ENCODE peak calls at places on chromosome 17, in nine cellular contexts. F, T, C, V, U, G, Q, K and M are unnamed samples.

GRCh38 chr17:59165933-59166342 is 10.4 kb downstream of the PRR11 start:
- DNase-seq in C (no peak), T (peak), K (peak), U (no peak), F (no peak), Q (peak), G (no peak), V (no peak), M (no peak)

GRCh38 chr17:29949708-29950107 is 8.3 kb downstream of the EFCAB5 start:
- DNase-seq in K (no peak), Q (no peak), F (no peak), C (no peak), T (no peak), G (no peak), U (no peak), V (no peak), M (no peak)

GRCh38 chr17:7380855-7381683 is at the start of gene TNK1:
- DNase-seq in T (no peak), F (peak), K (no peak), C (no peak), U (peak), G (no peak), V (peak), Q (no peak), M (peak)

GRCh38 chr17:29390856-29391631 is 881 bp downstream of the TAOK1 start:
- DNase-seq in V (peak), U (peak), K (peak), C (no peak), G (no peak), F (no peak), T (peak), Q (peak), M (no peak)

GRCh38 chr17:32503251-32504165 is 16.7 kb downstream of the CDK5R1 start:
- DNase-seq in G (no peak), U (no peak), V (no peak), K (peak), T (no peak), F (no peak), C (no peak), Q (no peak), M (no peak)

GRCh38 chr17:14068542-14069250 is 608 bp upstream of the COX10 start:
- DNase-seq in C (no peak), K (no peak), T (no peak), Q (no peak), U (no peak), F (no peak), G (no peak), V (no peak), M (no peak)

GRCh38 chr17:83149761-83150251 is 70.4 kb downstream of the METRNL start:
- DNase-seq in C (no peak), U (no peak), K (no peak), G (no peak), Q (no peak), T (no peak), V (no peak), F (no peak), M (peak)

GRCh38 chr17:3982541-3983017 is 18.3 kb upstream of the ATP2A3 start:
- DNase-seq in Q (no peak), K (no peak), F (peak), T (no peak), U (no peak), V (no peak), C (no peak), G (no peak), M (no peak)

GRCh38 chr17:18224053-18224427 is 1.4 kb upstream of the LLGL1 start:
- DNase-seq in K (no peak), U (no peak), V (no peak), T (no peak), Q (no peak), G (no peak), F (no peak), C (no peak), M (no peak)

GRCh38 chr17:5492970-5493369 is 6.6 kb downstream of the MIS12 start:
- DNase-seq in Q (no peak), U (no peak), K (no peak), C (no peak), G (no peak), T (no peak), F (no peak), V (no peak), M (no peak)

GRCh38 chr17:47879028-47879585 is 16.9 kb upstream of the SP2 start:
- DNase-seq in U (no peak), G (no peak), K (no peak), Q (no peak), F (no peak), C (no peak), V (no peak), T (no peak), M (no peak)

GRCh38 chr17:32777922-32778321 is 99.0 kb downstream of the MYO1D start:
- DNase-seq in T (no peak), Q (no peak), V (no peak), U (no peak), C (no peak), K (no peak), F (no peak), G (no peak), M (no peak)

GRCh38 chr17:46853896-46854444 is 2.6 kb downstream of the WNT9B start:
- DNase-seq in C (no peak), K (no peak), G (no peak), Q (no peak), U (no peak), V (no peak), T (no peak), F (no peak), M (no peak)

GRCh38 chr17:59547131-59547915 is 18.1 kb upstream of the DHX40 start:
- DNase-seq in V (no peak), Q (no peak), C (no peak), U (no peak), K (peak), T (no peak), F (no peak), G (no peak), M (no peak)

GRCh38 chr17:64209356-64209941 is 53.6 kb downstream of the TEX2 start:
- DNase-seq in F (no peak), V (no peak), C (no peak), K (no peak), T (no peak), U (no peak), G (no peak), Q (no peak), M (no peak)

GRCh38 chr17:72471296-72471695 is 350.5 kb downstream of the SOX9 start:
- DNase-seq in F (no peak), K (no peak), V (no peak), U (no peak), T (no peak), Q (no peak), C (no peak), G (no peak), M (no peak)

GRCh38 chr17:4270746-4271145 is 7.0 kb upstream of the ANKFY1 start:
- DNase-seq in G (no peak), T (no peak), V (no peak), K (no peak), F (no peak), Q (no peak), C (no peak), U (no peak), M (no peak)

GRCh38 chr17:2295575-2295974 is 8.0 kb downstream of the SMG6 start:
- DNase-seq in C (no peak), F (no peak), Q (no peak), G (no peak), T (no peak), U (no peak), K (no peak), V (no peak), M (no peak)

GRCh38 chr17:42458497-42459255 is at the start of gene ATP6V0A1:
- DNase-seq in Q (peak), U (peak), K (peak), C (peak), T (peak), F (peak), G (peak), V (peak), M (peak)

GRCh38 chr17:66661411-66661843 is 173.5 kb upstream of the CACNG5 start:
- DNase-seq in G (no peak), Q (no peak), F (no peak), V (no peak), K (peak), U (no peak), C (peak), T (peak), M (peak)

GRCh38 chr17:68133370-68134045 is 98.0 kb downstream of the KPNA2 start:
- DNase-seq in T (no peak), F (no peak), Q (no peak), K (no peak), V (no peak), C (peak), U (no peak), G (no peak), M (no peak)
- TF ChIP-seq CTCF in T (no peak), F (no peak), Q (no peak), K (no peak), V (no peak), C (no peak), U (no peak), G (no peak), M (no peak)

GRCh38 chr17:50845260-50846147 is 10.1 kb downstream of the WFIKKN2 start:
- DNase-seq in G (no peak), F (no peak), K (no peak), Q (no peak), U (no peak), C (no peak), V (peak), T (no peak), M (no peak)
- H3K27ac ChIP-seq in G (no peak), F (no peak), K (no peak), Q (peak), U (no peak), C (no peak), V (peak), T (peak), M (peak)

DNA sequence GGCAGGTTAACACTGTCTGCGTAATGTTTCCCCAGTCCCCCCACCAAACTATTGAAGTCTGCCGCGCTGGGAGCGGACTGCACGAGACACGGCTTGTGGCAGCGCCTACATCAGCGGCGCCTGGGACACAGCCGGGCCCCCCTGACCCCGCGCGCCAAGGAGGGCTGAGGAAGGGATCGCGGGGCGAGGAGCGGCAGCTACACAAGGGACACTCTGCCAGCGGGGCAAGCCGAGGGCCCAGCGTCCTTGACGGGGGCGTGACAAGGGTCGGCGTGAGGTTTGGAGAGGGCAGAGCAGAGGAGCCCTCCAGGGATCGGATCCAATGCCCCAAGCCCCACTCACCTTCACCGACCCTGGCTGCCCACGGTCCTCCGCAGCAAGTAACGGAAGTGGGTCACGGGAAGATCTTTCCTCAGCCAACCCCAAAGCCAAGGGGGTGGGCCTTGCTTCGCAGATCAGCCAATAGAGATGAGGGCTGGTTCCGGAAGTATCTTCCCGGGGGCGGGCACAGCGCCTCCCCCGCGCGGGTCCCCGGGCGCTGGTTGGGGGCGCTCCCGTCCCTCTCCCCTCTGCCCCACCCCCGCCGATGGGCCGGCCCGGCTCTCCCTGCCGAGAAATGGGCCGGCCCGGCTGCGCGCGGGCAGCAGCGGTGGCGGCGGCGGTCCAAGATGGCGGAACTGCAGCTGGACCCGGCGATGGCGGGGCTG is at the start of the genes ATP5PD and KCTD2:
- DNase-seq in U (peak), K (peak), T (peak), C (peak), G (peak), F (peak), Q (peak), V (peak), M (peak)
- H3K4me3 ChIP-seq in U (peak), K (peak), T (peak), C (peak), G (peak), F (peak), Q (peak), V (peak), M (peak)

GRCh38 chr17:35243459-35244204 is 760 bp downstream of the SLFN5 start:
- DNase-seq in F (peak), Q (no peak), U (peak), G (peak), K (peak), V (peak), C (no peak), T (peak), M (peak)

GRCh38 chr17:35241520-35241919 is 1.4 kb upstream of the SLFN5 start:
- DNase-seq in F (no peak), C (no peak), Q (no peak), U (peak), T (no peak), V (no peak), K (no peak), G (no peak), M (no peak)

GRCh38 chr17:35244345-35245195 is 1.7 kb downstream of the SLFN5 start:
- DNase-seq in F (peak), V (peak), U (peak), Q (no peak), K (peak), G (peak), C (no peak), T (peak), M (no peak)

GRCh38 chr17:35242158-35242804 is 591 bp upstream of the SLFN5 start:
- DNase-seq in K (peak), Q (peak), U (peak), G (peak), C (no peak), F (peak), V (peak), T (peak), M (peak)

DNA sequence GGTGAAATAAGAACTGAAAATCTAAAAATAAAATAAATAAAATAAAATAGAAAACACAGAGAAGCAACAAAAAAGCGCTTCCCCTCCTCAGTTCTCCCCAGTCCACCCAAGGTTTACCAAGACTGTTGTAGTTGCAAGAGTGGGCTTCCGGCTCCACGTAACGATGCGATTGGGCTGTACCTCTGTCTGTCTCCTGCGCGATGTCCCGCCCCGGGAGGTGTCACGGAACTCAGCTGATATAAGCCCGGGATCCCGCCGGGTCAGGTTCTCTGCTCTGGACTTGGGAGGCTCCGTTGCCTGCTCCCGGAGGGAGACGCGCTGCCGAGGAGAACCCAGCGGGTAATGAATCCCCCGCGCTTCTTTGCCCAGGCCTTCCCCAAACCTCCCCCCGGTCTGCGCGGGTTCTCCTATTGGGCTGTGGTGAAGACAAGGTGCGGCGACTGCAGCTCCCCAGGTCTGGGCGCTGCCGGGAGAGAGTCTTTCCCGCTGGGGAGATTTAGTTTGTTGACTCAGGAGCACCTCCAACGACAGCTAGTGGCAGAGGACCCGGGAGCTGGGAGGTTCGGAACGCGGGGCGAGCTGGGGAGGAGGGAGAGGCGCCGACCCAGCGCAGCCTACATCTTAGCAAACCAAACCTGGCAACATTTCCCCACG is at the start of gene SLFN5:
- DNase-seq in K (peak), G (peak), C (peak), Q (peak), F (peak), U (peak), T (peak), V (peak), M (peak)
- TF ChIP-seq CTCF in K (no peak), G (no peak), C (no peak), Q (no peak), F (no peak), U (no peak), T (no peak), V (no peak), M (no peak)

GRCh38 chr17:62627219-62627903 is at the start of gene MRC2:
- DNase-seq in K (peak), F (peak), Q (peak), T (peak), C (peak), G (no peak), V (peak), U (peak), M (peak)
- H3K27ac ChIP-seq in K (peak), F (peak), Q (no peak), T (peak), C (peak), G (peak), V (peak), U (no peak), M (peak)

DNA sequence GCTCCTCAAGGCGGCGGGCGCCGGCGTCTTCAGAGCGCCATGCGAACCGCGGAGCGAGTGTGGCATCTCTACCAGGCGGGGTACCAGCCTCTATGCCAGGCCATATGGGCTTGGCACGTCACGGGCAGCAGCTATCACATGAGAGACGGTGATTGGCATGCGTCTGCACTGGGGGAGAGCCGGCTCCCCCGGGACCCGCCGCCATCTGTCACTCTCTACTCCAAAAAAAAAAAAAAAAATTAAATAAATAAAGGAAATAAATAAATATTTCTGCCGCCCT is at the start of gene NEUROD2:
- DNase-seq in K (no peak), G (no peak), F (no peak), C (no peak), Q (no peak), U (peak), V (no peak), T (no peak), M (no peak)
- H3K4me3 ChIP-seq in K (no peak), G (peak), F (peak), C (no peak), Q (peak), U (peak), V (peak), T (peak), M (peak)

GRCh38 chr17:75695141-75695829 is 26.0 kb upstream of the ITGB4 start:
- DNase-seq in T (no peak), F (no peak), G (no peak), U (no peak), K (no peak), C (no peak), V (no peak), Q (no peak), M (no peak)

GRCh38 chr17:75695830-75696271 is 25.4 kb upstream of the ITGB4 start:
- DNase-seq in V (peak), F (no peak), T (no peak), U (no peak), G (no peak), C (no peak), Q (peak), K (no peak), M (peak)

GRCh38 chr17:75692976-75693375 is 25.8 kb downstream of the SAP30BP start:
- DNase-seq in V (no peak), G (no peak), T (no peak), F (no peak), K (no peak), C (no peak), Q (no peak), U (no peak), M (no peak)

GRCh38 chr17:75694536-75694935 is 26.7 kb upstream of the ITGB4 start:
- DNase-seq in V (no peak), Q (peak), C (no peak), K (no peak), F (no peak), U (no peak), G (no peak), T (no peak), M (peak)

DNA sequence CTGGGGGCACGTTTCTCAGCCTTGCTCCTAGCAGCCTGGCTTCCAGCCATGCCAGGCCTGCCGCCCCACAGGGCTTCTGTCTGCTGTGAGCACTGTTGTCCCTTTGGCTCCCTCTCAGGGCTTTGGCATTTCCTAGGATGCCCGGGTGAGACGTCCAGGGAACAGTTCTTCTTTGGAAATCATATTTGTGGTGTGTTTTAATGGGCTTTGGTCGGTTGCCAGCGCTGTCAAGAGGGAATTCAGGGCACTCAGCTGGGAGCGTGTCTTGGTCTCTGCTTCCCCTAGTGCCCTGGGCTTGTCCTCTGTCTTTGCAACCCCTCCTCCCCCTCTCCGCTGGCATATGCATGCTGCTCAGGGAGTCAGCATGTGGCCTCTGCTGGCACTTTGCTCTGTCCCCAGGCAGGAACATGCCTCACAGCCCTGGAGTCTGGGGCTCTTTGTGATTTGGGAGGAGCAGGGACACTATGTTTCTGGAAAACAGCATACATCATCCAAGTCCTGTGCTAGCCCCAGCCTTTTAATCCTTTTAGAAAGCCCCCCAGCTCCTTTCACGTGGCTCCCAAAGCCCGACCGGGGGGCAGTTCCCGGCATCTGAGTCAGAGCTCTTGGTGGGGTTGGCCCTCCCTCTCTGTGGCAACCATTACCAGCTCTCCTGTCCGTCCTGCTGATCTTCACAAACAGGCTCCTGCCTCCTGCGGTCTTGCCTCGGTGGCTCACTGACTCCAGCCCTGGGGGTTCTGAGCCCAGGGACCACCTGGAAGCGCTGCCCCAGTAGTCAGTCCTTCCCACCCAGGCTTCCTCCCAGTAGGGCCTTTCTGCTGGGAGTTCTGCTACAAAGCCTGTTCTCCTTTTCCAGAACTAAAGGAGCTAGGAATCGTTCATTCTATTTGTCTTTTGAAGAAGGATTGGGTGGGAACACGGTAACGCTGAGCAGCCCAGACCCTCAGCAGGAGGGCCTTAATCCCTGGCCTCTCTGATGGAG is 26.7 kb downstream of the SAP30BP start:
- DNase-seq in G (peak), K (peak), F (peak), T (peak), C (no peak), V (peak), Q (peak), U (peak), M (peak)
- TF ChIP-seq CTCF in G (no peak), K (peak), F (no peak), T (no peak), C (no peak), V (no peak), Q (no peak), U (no peak), M (no peak)

GRCh38 chr17:75828051-75828400 is 16.2 kb downstream of the UNC13D start:
- DNase-seq in G (no peak), Q (no peak), V (peak), T (no peak), U (no peak), K (no peak), F (no peak), C (no peak), M (no peak)
- H3K27ac ChIP-seq in G (peak), Q (peak), V (peak), T (peak), U (no peak), K (peak), F (peak), C (no peak), M (peak)

GRCh38 chr17:36485027-36485426 is 1.5 kb upstream of the ZNHIT3 start:
- DNase-seq in Q (no peak), T (no peak), C (no peak), G (no peak), U (no peak), F (no peak), K (no peak), V (no peak), M (no peak)
- H3K4me3 ChIP-seq in Q (no peak), T (no peak), C (no peak), G (no peak), U (no peak), F (no peak), K (no peak), V (no peak), M (no peak)

GRCh38 chr17:44372036-44372435 is 8.4 kb upstream of the FAM171A2 start:
- DNase-seq in G (no peak), C (no peak), T (no peak), V (no peak), Q (no peak), U (peak), K (no peak), F (no peak), M (no peak)
- TF ChIP-seq CTCF in G (no peak), C (no peak), T (no peak), V (no peak), Q (no peak), U (no peak), K (no peak), F (no peak), M (no peak)